ENCODE peak calls at places on chromosomes 2 and 18, in eight cellular contexts. One of them, this sample, is unnamed. For H3K4me1 and H3K9me3, the result is how much of the 10 kb centered on the place peaks cover.

GRCh38 chr2:49687873-49688272 is 533.6 kb upstream of the FSHR start:
- DNase-seq in cardiac muscle cell: peak
- DNase-seq in stomach: no peak
- DNase-seq in naive thymus-derived CD4-positive, alpha-beta T cell: no peak
- DNase-seq in MM.1S: peak
- DNase-seq in suprapubic skin: no peak
- DNase-seq in heart right ventricle: no peak
- DNase-seq in A549: no peak
- DNase-seq in this sample: no peak

GRCh38 chr2:9594361-9595063 is 36.3 kb downstream of the YWHAQ start:
- DNase-seq in suprapubic skin: no peak
- DNase-seq in naive thymus-derived CD4-positive, alpha-beta T cell: no peak
- DNase-seq in heart right ventricle: no peak
- DNase-seq in A549: peak
- DNase-seq in stomach: no peak
- DNase-seq in cardiac muscle cell: no peak
- DNase-seq in MM.1S: no peak
- DNase-seq in this sample: peak

GRCh38 chr2:176388886-176389285 is 119.6 kb downstream of the MTX2 start:
- DNase-seq in heart right ventricle: no peak
- DNase-seq in naive thymus-derived CD4-positive, alpha-beta T cell: no peak
- DNase-seq in A549: no peak
- DNase-seq in suprapubic skin: no peak
- DNase-seq in stomach: no peak
- DNase-seq in cardiac muscle cell: no peak
- DNase-seq in MM.1S: no peak
- DNase-seq in this sample: no peak

GRCh38 chr2:59150430-59150829 is 909.3 kb upstream of the FANCL start:
- DNase-seq in suprapubic skin: no peak
- DNase-seq in A549: no peak
- DNase-seq in stomach: no peak
- DNase-seq in cardiac muscle cell: no peak
- DNase-seq in MM.1S: no peak
- DNase-seq in heart right ventricle: no peak
- DNase-seq in naive thymus-derived CD4-positive, alpha-beta T cell: no peak
- DNase-seq in this sample: no peak

GRCh38 chr2:190791347-190791982 is 89.2 kb upstream of the GLS start:
- DNase-seq in naive thymus-derived CD4-positive, alpha-beta T cell: no peak
- DNase-seq in stomach: no peak
- DNase-seq in heart right ventricle: peak
- DNase-seq in MM.1S: no peak
- DNase-seq in cardiac muscle cell: no peak
- DNase-seq in A549: no peak
- DNase-seq in suprapubic skin: no peak
- DNase-seq in this sample: peak

GRCh38 chr2:223735035-223735640 is 102.2 kb downstream of the AP1S3 start:
- DNase-seq in naive thymus-derived CD4-positive, alpha-beta T cell: no peak
- DNase-seq in A549: no peak
- DNase-seq in suprapubic skin: no peak
- DNase-seq in MM.1S: no peak
- DNase-seq in cardiac muscle cell: no peak
- DNase-seq in heart right ventricle: no peak
- DNase-seq in stomach: no peak
- DNase-seq in this sample: no peak

GRCh38 chr18:33562741-33563140 is 15.3 kb upstream of the ASXL3 start:
- DNase-seq in stomach: peak
- DNase-seq in suprapubic skin: no peak
- DNase-seq in A549: no peak
- DNase-seq in naive thymus-derived CD4-positive, alpha-beta T cell: no peak
- DNase-seq in MM.1S: no peak
- DNase-seq in cardiac muscle cell: no peak
- DNase-seq in heart right ventricle: no peak
- DNase-seq in this sample: peak

GRCh38 chr2:66434679-66435548 is at the start of gene MEIS1:
- DNase-seq in suprapubic skin: peak
- DNase-seq in MM.1S: peak
- DNase-seq in naive thymus-derived CD4-positive, alpha-beta T cell: no peak
- DNase-seq in cardiac muscle cell: peak
- DNase-seq in stomach: peak
- DNase-seq in A549: peak
- DNase-seq in heart right ventricle: peak
- DNase-seq in this sample: peak

GRCh38 chr2:143473206-143473605 is 344.0 kb downstream of the ARHGAP15 start:
- DNase-seq in MM.1S: no peak
- DNase-seq in stomach: no peak
- DNase-seq in heart right ventricle: no peak
- DNase-seq in A549: no peak
- DNase-seq in cardiac muscle cell: no peak
- DNase-seq in suprapubic skin: no peak
- DNase-seq in naive thymus-derived CD4-positive, alpha-beta T cell: no peak
- DNase-seq in this sample: no peak

DNA sequence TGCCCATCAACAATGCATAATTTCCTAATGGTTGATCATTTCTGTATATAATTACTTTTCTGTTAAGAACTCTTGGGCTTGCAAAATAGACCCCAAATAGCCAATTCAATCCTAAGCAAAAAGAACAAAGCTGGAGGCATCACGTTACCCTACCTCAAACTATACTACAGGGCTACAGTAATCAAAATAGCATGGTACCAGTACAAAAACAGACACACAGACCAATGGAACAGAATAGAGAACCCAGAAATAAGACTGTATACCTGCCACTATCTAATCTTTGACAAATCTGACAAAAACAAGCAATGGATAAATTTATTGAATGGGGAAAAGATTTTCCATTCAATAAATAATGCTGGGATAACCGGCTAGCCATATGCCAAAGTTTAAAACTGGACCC is 78.8 kb downstream of the NR4A2 start:
- DNase-seq in A549: no peak
- DNase-seq in stomach: no peak
- DNase-seq in suprapubic skin: no peak
- DNase-seq in naive thymus-derived CD4-positive, alpha-beta T cell: no peak
- DNase-seq in heart right ventricle: no peak
- DNase-seq in cardiac muscle cell: no peak
- DNase-seq in MM.1S: no peak
- DNase-seq in this sample: no peak
- H3K27ac ChIP-seq in A549: no peak
- H3K27ac ChIP-seq in stomach: no peak
- H3K27ac ChIP-seq in suprapubic skin: no peak
- H3K27ac ChIP-seq in naive thymus-derived CD4-positive, alpha-beta T cell: no peak
- H3K27ac ChIP-seq in heart right ventricle: no peak
- H3K27ac ChIP-seq in cardiac muscle cell: no peak
- H3K27ac ChIP-seq in MM.1S: no peak
- H3K27ac ChIP-seq in this sample: no peak

DNA sequence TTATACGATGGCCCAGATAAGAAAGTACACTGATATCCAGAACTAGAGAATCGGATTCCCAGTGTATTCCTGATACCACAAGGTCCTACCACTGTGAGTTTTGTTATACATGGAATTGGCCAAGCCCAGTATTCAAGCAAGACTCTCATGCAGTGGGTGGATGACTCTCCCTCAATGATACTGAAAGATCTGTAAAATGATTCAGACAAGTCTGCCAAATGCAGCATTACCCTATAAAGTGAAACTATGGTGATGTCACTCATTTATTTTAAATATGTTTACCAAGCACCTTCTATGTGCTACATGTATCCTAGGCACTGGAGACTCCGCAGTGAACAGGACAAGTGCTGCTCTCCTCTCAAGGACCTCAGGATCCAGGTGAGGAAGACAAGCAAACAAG is 22.6 kb downstream of the MYO5B start:
- DNase-seq in stomach: no peak
- DNase-seq in MM.1S: no peak
- DNase-seq in A549: no peak
- DNase-seq in cardiac muscle cell: no peak
- DNase-seq in suprapubic skin: no peak
- DNase-seq in heart right ventricle: no peak
- DNase-seq in naive thymus-derived CD4-positive, alpha-beta T cell: no peak
- DNase-seq in this sample: no peak
- H3K4me1 ChIP-seq in stomach: under half
- H3K4me1 ChIP-seq in MM.1S: under half
- H3K4me1 ChIP-seq in A549: under half
- H3K4me1 ChIP-seq in cardiac muscle cell: under half
- H3K4me1 ChIP-seq in suprapubic skin: under half
- H3K4me1 ChIP-seq in heart right ventricle: under half
- H3K4me1 ChIP-seq in naive thymus-derived CD4-positive, alpha-beta T cell: under half
- H3K4me1 ChIP-seq in this sample: under half

DNA sequence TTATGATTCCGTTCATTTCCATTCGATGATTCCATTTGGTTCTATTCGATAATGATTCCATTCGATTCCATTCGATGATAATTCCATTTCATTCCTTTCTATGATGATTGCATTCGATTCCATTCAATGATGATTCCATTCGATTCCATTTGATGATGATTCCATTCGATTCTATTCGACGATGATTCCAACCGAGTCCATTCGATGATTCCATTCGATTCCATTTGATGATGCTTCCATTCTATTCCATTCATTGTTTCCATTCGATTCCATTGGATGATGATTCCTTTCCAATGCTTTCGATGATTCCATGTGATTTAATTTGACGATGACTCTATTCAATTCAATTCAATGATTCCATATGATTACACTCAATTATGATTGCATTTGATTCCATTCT is 1093.5 kb downstream of the RPIA start:
- DNase-seq in suprapubic skin: no peak
- DNase-seq in A549: no peak
- DNase-seq in cardiac muscle cell: no peak
- DNase-seq in naive thymus-derived CD4-positive, alpha-beta T cell: no peak
- DNase-seq in stomach: no peak
- DNase-seq in MM.1S: no peak
- DNase-seq in heart right ventricle: no peak
- DNase-seq in this sample: no peak
- H3K9me3 ChIP-seq in suprapubic skin: half or more
- H3K9me3 ChIP-seq in A549: under half
- H3K9me3 ChIP-seq in cardiac muscle cell: half or more
- H3K9me3 ChIP-seq in naive thymus-derived CD4-positive, alpha-beta T cell: under half
- H3K9me3 ChIP-seq in stomach: under half
- H3K9me3 ChIP-seq in MM.1S: under half
- H3K9me3 ChIP-seq in heart right ventricle: under half
- H3K9me3 ChIP-seq in this sample: under half

DNA sequence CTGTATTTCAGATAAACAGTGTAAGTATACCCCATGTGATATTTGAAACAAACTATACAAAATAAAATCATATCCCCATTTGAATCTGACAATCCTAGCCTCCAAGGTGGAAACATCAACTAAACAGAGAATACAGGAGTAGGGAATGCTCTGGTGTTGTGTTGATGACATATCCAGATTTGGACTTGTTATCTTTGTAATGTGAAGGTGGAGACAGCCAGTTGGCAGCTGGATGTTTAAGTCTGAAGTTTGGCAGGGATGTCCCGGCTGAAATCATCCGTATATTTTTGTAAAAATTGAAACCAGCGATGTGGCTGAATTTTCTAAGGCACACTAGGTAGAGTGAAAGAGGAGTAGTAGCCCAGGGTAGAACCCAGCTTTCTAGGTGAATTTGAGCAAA is 246.8 kb upstream of the APCDD1 start:
- DNase-seq in MM.1S: no peak
- DNase-seq in suprapubic skin: no peak
- DNase-seq in cardiac muscle cell: no peak
- DNase-seq in heart right ventricle: no peak
- DNase-seq in A549: no peak
- DNase-seq in naive thymus-derived CD4-positive, alpha-beta T cell: no peak
- DNase-seq in stomach: no peak
- DNase-seq in this sample: no peak
- H3K27ac ChIP-seq in MM.1S: no peak
- H3K27ac ChIP-seq in suprapubic skin: no peak
- H3K27ac ChIP-seq in cardiac muscle cell: no peak
- H3K27ac ChIP-seq in heart right ventricle: no peak
- H3K27ac ChIP-seq in A549: no peak
- H3K27ac ChIP-seq in naive thymus-derived CD4-positive, alpha-beta T cell: no peak
- H3K27ac ChIP-seq in stomach: no peak
- H3K27ac ChIP-seq in this sample: no peak

GRCh38 chr2:233965032-233965614 is 48.0 kb downstream of the TRPM8 start:
- DNase-seq in naive thymus-derived CD4-positive, alpha-beta T cell: no peak
- DNase-seq in suprapubic skin: no peak
- DNase-seq in stomach: no peak
- DNase-seq in heart right ventricle: no peak
- DNase-seq in A549: no peak
- DNase-seq in MM.1S: no peak
- DNase-seq in cardiac muscle cell: no peak
- DNase-seq in this sample: no peak

GRCh38 chr2:233966388-233966787 is 49.2 kb downstream of the TRPM8 start:
- DNase-seq in cardiac muscle cell: peak
- DNase-seq in heart right ventricle: no peak
- DNase-seq in stomach: no peak
- DNase-seq in suprapubic skin: no peak
- DNase-seq in A549: no peak
- DNase-seq in naive thymus-derived CD4-positive, alpha-beta T cell: no peak
- DNase-seq in MM.1S: peak
- DNase-seq in this sample: no peak

GRCh38 chr2:233968556-233968955 is 51.4 kb downstream of the TRPM8 start:
- DNase-seq in MM.1S: peak
- DNase-seq in heart right ventricle: no peak
- DNase-seq in cardiac muscle cell: no peak
- DNase-seq in suprapubic skin: no peak
- DNase-seq in stomach: no peak
- DNase-seq in naive thymus-derived CD4-positive, alpha-beta T cell: no peak
- DNase-seq in A549: no peak
- DNase-seq in this sample: no peak

GRCh38 chr2:233964581-233964980 is 47.4 kb downstream of the TRPM8 start:
- DNase-seq in stomach: no peak
- DNase-seq in suprapubic skin: no peak
- DNase-seq in heart right ventricle: no peak
- DNase-seq in A549: no peak
- DNase-seq in naive thymus-derived CD4-positive, alpha-beta T cell: no peak
- DNase-seq in MM.1S: no peak
- DNase-seq in cardiac muscle cell: no peak
- DNase-seq in this sample: no peak

DNA sequence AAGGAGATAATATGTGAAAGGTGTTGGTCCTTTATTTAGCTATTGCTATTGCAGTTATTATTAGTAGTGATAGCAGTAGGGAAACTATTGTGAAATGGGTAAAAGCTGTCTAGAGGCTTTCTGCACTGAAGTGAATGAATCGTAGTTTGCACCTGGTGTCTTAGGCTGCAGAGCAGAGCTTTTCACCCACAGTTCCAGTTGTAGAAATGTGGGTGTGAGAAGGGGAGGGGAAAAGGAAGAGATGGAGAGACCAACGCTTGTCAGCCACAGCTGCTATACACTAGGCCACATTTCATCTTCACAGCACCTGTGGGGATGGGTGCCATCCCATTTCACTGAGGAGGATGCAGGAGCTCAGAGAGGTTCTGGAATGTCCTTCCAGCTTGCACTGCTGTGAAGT is 50.0 kb downstream of the TRPM8 start:
- DNase-seq in stomach: no peak
- DNase-seq in suprapubic skin: no peak
- DNase-seq in naive thymus-derived CD4-positive, alpha-beta T cell: no peak
- DNase-seq in A549: no peak
- DNase-seq in MM.1S: peak
- DNase-seq in heart right ventricle: no peak
- DNase-seq in cardiac muscle cell: no peak
- DNase-seq in this sample: no peak
- H3K4me1 ChIP-seq in stomach: under half
- H3K4me1 ChIP-seq in suprapubic skin: under half
- H3K4me1 ChIP-seq in naive thymus-derived CD4-positive, alpha-beta T cell: under half
- H3K4me1 ChIP-seq in A549: under half
- H3K4me1 ChIP-seq in MM.1S: under half
- H3K4me1 ChIP-seq in heart right ventricle: under half
- H3K4me1 ChIP-seq in cardiac muscle cell: under half
- H3K4me1 ChIP-seq in this sample: under half

GRCh38 chr2:127351603-127352002 is 36.2 kb downstream of the MAP3K2 start:
- DNase-seq in naive thymus-derived CD4-positive, alpha-beta T cell: no peak
- DNase-seq in cardiac muscle cell: no peak
- DNase-seq in heart right ventricle: no peak
- DNase-seq in suprapubic skin: no peak
- DNase-seq in A549: no peak
- DNase-seq in stomach: no peak
- DNase-seq in MM.1S: no peak
- DNase-seq in this sample: no peak
- H3K9me3 ChIP-seq in naive thymus-derived CD4-positive, alpha-beta T cell: under half
- H3K9me3 ChIP-seq in cardiac muscle cell: under half
- H3K9me3 ChIP-seq in heart right ventricle: under half
- H3K9me3 ChIP-seq in suprapubic skin: under half
- H3K9me3 ChIP-seq in A549: under half
- H3K9me3 ChIP-seq in stomach: under half
- H3K9me3 ChIP-seq in MM.1S: under half
- H3K9me3 ChIP-seq in this sample: under half

This sample was measured in thyroid gland.